ENCODE peak calls at places on chromosomes 16 and 17, in nine cellular contexts. F, Y, J, U, A, W, P, M and Q are unnamed samples. For H3K9me3 and H3K27me3, the result is how much of the 10 kb centered on the place peaks cover.

GRCh38 chr16:85519540-85520231 is 93.4 kb upstream of the GSE1 start:
- DNase-seq in F (no peak), U (no peak), A (no peak), M (no peak), W (no peak), P (no peak), J (no peak), Y (no peak), Q (no peak)

GRCh38 chr16:85228970-85229430 is 116.7 kb upstream of the CIBAR2 start:
- DNase-seq in P (no peak), F (no peak), Y (no peak), U (no peak), M (no peak), J (no peak), W (no peak), A (no peak), Q (no peak)

GRCh38 chr17:72296456-72296855 is 175.6 kb downstream of the SOX9 start:
- DNase-seq in F (no peak), A (no peak), U (no peak), Y (no peak), W (no peak), P (no peak), M (no peak), J (no peak), Q (no peak)

GRCh38 chr17:83072600-83073358 is 6.6 kb upstream of the METRNL start:
- DNase-seq in F (no peak), M (no peak), P (no peak), U (no peak), W (no peak), J (no peak), A (no peak), Y (no peak), Q (no peak)

GRCh38 chr17:40615295-40615988 is 32.2 kb downstream of the SMARCE1 start:
- DNase-seq in J (no peak), W (no peak), U (peak), M (peak), F (peak), A (peak), P (peak), Y (peak), Q (peak)

GRCh38 chr17:78556812-78557211 is 20.4 kb downstream of the DNAH17 start:
- DNase-seq in U (no peak), J (no peak), F (no peak), Y (no peak), A (no peak), P (no peak), W (no peak), M (no peak), Q (no peak)

GRCh38 chr16:56246051-56246817 is 54.9 kb downstream of the GNAO1 start:
- DNase-seq in P (no peak), A (peak), M (peak), W (no peak), Y (peak), J (no peak), U (no peak), F (peak), Q (no peak)

GRCh38 chr16:61858996-61859395 is 177.2 kb downstream of the CDH8 start:
- DNase-seq in Y (no peak), W (no peak), M (no peak), A (no peak), F (no peak), P (no peak), J (no peak), U (no peak), Q (no peak)

GRCh38 chr16:67504190-67505021 is 21.1 kb upstream of the AGRP start:
- DNase-seq in J (no peak), P (no peak), U (peak), M (no peak), W (peak), F (no peak), A (no peak), Y (no peak), Q (no peak)

GRCh38 chr16:88743693-88744519 is 37.6 kb downstream of the CTU2 start:
- DNase-seq in W (peak), Y (no peak), A (peak), P (peak), J (peak), U (peak), M (peak), F (peak), Q (peak)

GRCh38 chr16:569445-570254 is at the start of gene PIGQ:
- DNase-seq in F (peak), W (peak), J (peak), P (peak), A (peak), U (peak), M (peak), Y (no peak), Q (peak)

GRCh38 chr17:74872313-74873035 is at the start of gene FDXR:
- DNase-seq in J (no peak), W (no peak), P (no peak), U (no peak), A (no peak), F (no peak), M (no peak), Y (no peak), Q (no peak)

GRCh38 chr17:75827291-75828050 is 16.7 kb downstream of the UNC13D start:
- DNase-seq in P (peak), F (peak), W (peak), J (no peak), U (no peak), A (peak), M (peak), Y (no peak), Q (peak)

GRCh38 chr17:27895110-27895895 is 2.1 kb upstream of the LYRM9 start:
- DNase-seq in A (no peak), P (no peak), U (no peak), Y (no peak), J (no peak), F (no peak), M (no peak), W (no peak), Q (no peak)

GRCh38 chr17:63498621-63499195 is 21.8 kb downstream of the ACE start:
- DNase-seq in U (no peak), F (no peak), J (no peak), Y (no peak), W (no peak), A (no peak), P (no peak), M (no peak), Q (no peak)

GRCh38 chr17:78125976-78126894 is 2.3 kb downstream of the TMC6 start:
- DNase-seq in A (no peak), F (no peak), Y (no peak), P (no peak), U (no peak), W (no peak), J (no peak), M (no peak), Q (no peak)

GRCh38 chr17:56902350-56902749 is 11.5 kb downstream of the TRIM25 start:
- DNase-seq in W (no peak), Y (no peak), P (no peak), U (no peak), A (no peak), M (no peak), F (no peak), J (no peak), Q (no peak)

GRCh38 chr17:7083592-7083991 is 3.5 kb upstream of the CLEC10A start:
- DNase-seq in U (no peak), W (no peak), J (no peak), F (no peak), M (no peak), Y (no peak), P (no peak), A (no peak), Q (no peak)

GRCh38 chr17:28634211-28634865 is 10.6 kb downstream of the BLTP2 start:
- DNase-seq in Y (no peak), A (no peak), J (no peak), P (no peak), W (no peak), U (no peak), F (no peak), M (no peak), Q (no peak)

GRCh38 chr17:38434178-38434665 is 6.0 kb downstream of the ARHGAP23 start:
- DNase-seq in W (no peak), J (no peak), F (no peak), U (no peak), Y (no peak), P (no peak), M (no peak), A (no peak), Q (no peak)

GRCh38 chr16:20995711-20996110 is 95.1 kb downstream of the LYRM1 start:
- DNase-seq in P (no peak), U (no peak), A (no peak), M (no peak), F (no peak), J (no peak), Y (no peak), W (no peak), Q (no peak)

GRCh38 chr16:55444754-55445485 is 34.1 kb upstream of the MMP2 start:
- DNase-seq in J (no peak), F (no peak), P (no peak), U (peak), A (peak), Y (no peak), W (peak), M (no peak), Q (no peak)

GRCh38 chr17:50187741-50188520 is 13.5 kb downstream of the COL1A1 start:
- DNase-seq in U (no peak), W (no peak), A (no peak), M (no peak), F (no peak), Y (no peak), P (no peak), J (no peak), Q (no peak)

GRCh38 chr16:51161440-51162195 is 10.5 kb upstream of the SALL1 start:
- DNase-seq in F (no peak), J (no peak), W (no peak), Y (no peak), M (no peak), A (no peak), P (no peak), U (no peak), Q (no peak)

GRCh38 chr16:9235837-9236236 is 144.4 kb downstream of the HAPSTR1 start:
- DNase-seq in P (no peak), J (no peak), M (no peak), A (no peak), Y (no peak), W (no peak), U (no peak), F (no peak), Q (no peak)

GRCh38 chr17:62870581-62870964 is 62.5 kb upstream of the MARCHF10 start:
- DNase-seq in J (no peak), Y (no peak), U (no peak), P (no peak), F (no peak), W (no peak), A (no peak), M (no peak), Q (no peak)

GRCh38 chr17:78853926-78854394 is 13.3 kb upstream of the USP36 start:
- DNase-seq in M (no peak), Y (no peak), J (no peak), P (peak), A (no peak), U (no peak), F (peak), W (no peak), Q (no peak)

GRCh38 chr16:3328104-3328503 is 22.8 kb downstream of the ZNF75A start:
- DNase-seq in J (no peak), F (no peak), W (no peak), P (no peak), U (no peak), Y (no peak), M (no peak), A (no peak), Q (no peak)

GRCh38 chr16:3321802-3322201 is 16.5 kb downstream of the ZNF75A start:
- DNase-seq in J (no peak), Y (no peak), A (no peak), M (no peak), U (no peak), P (no peak), W (no peak), F (no peak), Q (no peak)

GRCh38 chr16:3328643-3329042 is 23.3 kb downstream of the ZNF75A start:
- DNase-seq in J (no peak), A (no peak), U (no peak), M (no peak), P (no peak), F (no peak), Y (no peak), W (no peak), Q (no peak)

DNA sequence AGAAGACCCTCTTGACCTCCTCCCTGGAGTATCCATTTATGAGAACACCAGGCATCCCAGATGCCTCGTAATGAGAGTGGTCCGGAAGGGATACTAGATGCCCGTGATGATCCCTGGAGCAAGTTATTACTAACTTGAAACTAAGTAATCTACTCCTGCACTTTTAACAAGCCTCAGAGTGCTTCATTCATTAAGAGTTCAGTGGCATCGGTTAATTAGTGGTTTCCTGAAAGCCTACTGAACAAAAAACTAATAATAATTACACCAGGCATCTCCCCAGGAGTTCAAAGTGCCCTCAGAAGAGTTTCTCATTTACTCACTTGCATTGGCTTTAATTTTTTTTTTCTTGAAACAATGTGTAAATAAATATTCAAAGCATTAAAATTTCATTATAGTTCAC is 22.2 kb downstream of the ZNF75A start:
- DNase-seq in F (no peak), P (no peak), M (no peak), Y (no peak), W (no peak), A (no peak), J (no peak), U (no peak), Q (no peak)
- H3K9me3 ChIP-seq in F (under half), P (under half), M (under half), Y (under half), W (half or more), A (under half), J (under half), U (under half), Q (under half)

GRCh38 chr16:81431554-81432353 is 12.9 kb upstream of the CMIP start:
- DNase-seq in F (no peak), P (no peak), A (no peak), J (no peak), W (no peak), U (peak), Y (no peak), M (no peak), Q (no peak)
- H3K27ac ChIP-seq in F (no peak), P (peak), A (no peak), J (no peak), W (no peak), U (peak), Y (no peak), M (no peak), Q (no peak)

GRCh38 chr17:81962499-81963441 is 1.8 kb upstream of the NOTUM start:
- DNase-seq in W (no peak), Y (no peak), M (no peak), A (no peak), F (no peak), J (no peak), U (no peak), P (no peak), Q (no peak)
- H3K27me3 ChIP-seq in W (under half), Y (under half), M (half or more), A (half or more), F (half or more), J (under half), U (half or more), P (half or more), Q (under half)

GRCh38 chr17:81232616-81233241 is 6.1 kb downstream of the TEPSIN start:
- DNase-seq in Y (no peak), P (no peak), J (no peak), W (no peak), F (no peak), M (no peak), U (no peak), A (peak), Q (no peak)
- H3K9me3 ChIP-seq in Y (under half), P (under half), J (under half), W (under half), F (under half), M (under half), U (under half), A (under half), Q (under half)

GRCh38 chr17:59777033-59777432 is 69.6 kb downstream of the VMP1 start:
- DNase-seq in F (no peak), Y (no peak), J (no peak), U (no peak), M (no peak), A (no peak), P (no peak), W (no peak), Q (no peak)
- H3K27ac ChIP-seq in F (no peak), Y (peak), J (no peak), U (peak), M (no peak), A (no peak), P (no peak), W (no peak), Q (no peak)

GRCh38 chr17:13599168-13599577 is 2.6 kb downstream of the HS3ST3A1 start:
- DNase-seq in J (no peak), W (no peak), U (no peak), F (no peak), M (no peak), A (no peak), P (no peak), Y (no peak), Q (no peak)
- H3K27me3 ChIP-seq in J (under half), W (under half), U (half or more), F (under half), M (under half), A (under half), P (under half), Y (under half), Q (under half)

GRCh38 chr16:35631261-35631945 is 2172.0 kb downstream of the TP53TG3F start:
- DNase-seq in F (no peak), A (no peak), J (no peak), M (no peak), Y (no peak), P (no peak), W (peak), U (no peak), Q (no peak)
- H3K9me3 ChIP-seq in F (under half), A (under half), J (under half), M (under half), Y (under half), P (under half), W (under half), U (under half), Q (under half)

DNA sequence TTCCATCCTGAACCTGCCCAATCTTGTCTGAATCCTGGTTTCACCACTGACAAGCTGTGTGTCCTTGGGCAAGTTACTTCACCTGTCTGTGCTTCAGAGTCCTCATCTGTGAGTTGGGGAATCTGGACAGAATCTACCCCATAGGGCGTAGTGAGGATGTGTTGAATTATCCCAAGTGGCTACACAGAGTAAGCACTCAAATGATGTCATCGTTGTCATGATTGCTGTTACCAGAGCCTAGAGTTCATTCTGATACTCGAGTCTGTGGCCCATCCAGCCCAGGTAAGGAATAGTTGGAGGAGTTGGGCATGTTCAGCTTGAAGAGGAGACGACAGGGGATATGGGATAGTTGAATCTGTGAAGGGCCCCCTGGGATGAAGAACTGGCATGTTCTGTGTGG is 45.9 kb downstream of the MAPT start:
- DNase-seq in J (no peak), P (no peak), F (no peak), M (no peak), A (no peak), U (no peak), W (no peak), Y (no peak), Q (no peak)
- H3K27ac ChIP-seq in J (no peak), P (no peak), F (no peak), M (no peak), A (no peak), U (no peak), W (peak), Y (no peak), Q (no peak)

GRCh38 chr17:44602970-44603369 is 45.7 kb downstream of the FZD2 start:
- DNase-seq in A (no peak), W (no peak), F (no peak), Y (no peak), P (no peak), J (no peak), M (no peak), U (no peak), Q (no peak)
- H3K27me3 ChIP-seq in A (under half), W (under half), F (under half), Y (under half), P (under half), J (under half), M (under half), U (under half), Q (under half)